ENCODE peak calls at places on chromosome 10, in nine cellular contexts. X, J, V, C, M, F, Y, D and U are unnamed samples.

GRCh38 chr10:124867304-124867703 is 65.7 kb downstream of the ABRAXAS2 start:
- DNase-seq in D (no peak), V (no peak), X (no peak), J (no peak), Y (peak), F (no peak), C (no peak), M (no peak), U (no peak)

GRCh38 chr10:10662720-10663467 is 354.8 kb upstream of the CELF2 start:
- DNase-seq in Y (no peak), M (no peak), V (no peak), C (no peak), F (no peak), X (no peak), J (no peak), D (no peak), U (no peak)

GRCh38 chr10:102752934-102753664 is 9.4 kb downstream of the WBP1L start:
- DNase-seq in D (peak), Y (peak), V (no peak), C (peak), X (no peak), J (no peak), F (no peak), M (no peak), U (peak)

GRCh38 chr10:70905071-70906021 is 17.0 kb upstream of the PCBD1 start:
- DNase-seq in C (no peak), J (no peak), D (no peak), M (no peak), X (peak), V (no peak), F (no peak), Y (peak), U (no peak)

GRCh38 chr10:13263591-13263990 is 29.4 kb upstream of the UCMA start:
- DNase-seq in D (no peak), Y (no peak), F (no peak), C (no peak), X (no peak), M (no peak), V (no peak), J (no peak), U (no peak)

GRCh38 chr10:49592726-49593563 is 17.2 kb upstream of the SLC18A3 start:
- DNase-seq in X (peak), F (peak), V (peak), J (peak), M (peak), Y (no peak), C (peak), D (peak), U (no peak)

GRCh38 chr10:44895280-44895679 is 15.9 kb upstream of the TMEM72 start:
- DNase-seq in C (no peak), D (no peak), M (no peak), F (no peak), V (no peak), Y (no peak), J (no peak), X (no peak), U (no peak)

GRCh38 chr10:69856601-69857166 is 55.0 kb downstream of the COL13A1 start:
- DNase-seq in D (no peak), X (no peak), C (no peak), Y (no peak), M (no peak), F (no peak), V (no peak), J (no peak), U (no peak)

GRCh38 chr10:110175406-110175805 is 32.0 kb upstream of the MXI1 start:
- DNase-seq in X (no peak), M (no peak), V (no peak), J (no peak), F (no peak), D (no peak), C (no peak), Y (no peak), U (no peak)

GRCh38 chr10:49600046-49600445 is 10.1 kb upstream of the SLC18A3 start:
- DNase-seq in V (no peak), D (no peak), Y (peak), X (no peak), F (no peak), J (no peak), M (no peak), C (no peak), U (no peak)

GRCh38 chr10:22086730-22087364 is 83.3 kb upstream of the DNAJC1 start:
- DNase-seq in C (no peak), Y (no peak), M (peak), V (peak), J (no peak), D (peak), F (no peak), X (peak), U (peak)

GRCh38 chr10:33179056-33179455 is 155.4 kb downstream of the NRP1 start:
- DNase-seq in Y (no peak), F (no peak), V (no peak), D (no peak), M (peak), C (no peak), X (no peak), J (no peak), U (no peak)

GRCh38 chr10:113802997-113803396 is 50.9 kb downstream of the DCLRE1A start:
- DNase-seq in X (no peak), F (no peak), C (peak), M (no peak), J (no peak), V (no peak), Y (no peak), D (no peak), U (no peak)

GRCh38 chr10:91616124-91616523 is 16.7 kb downstream of the PPP1R3C start:
- DNase-seq in C (no peak), X (no peak), V (no peak), J (no peak), D (no peak), M (no peak), Y (no peak), F (no peak), U (no peak)

GRCh38 chr10:47451998-47452494 is 31.9 kb downstream of the ANXA8 start:
- DNase-seq in V (no peak), Y (no peak), C (no peak), M (no peak), F (no peak), J (no peak), X (no peak), D (no peak), U (no peak)

GRCh38 chr10:101485681-101486554 is 102.1 kb downstream of the POLL start:
- DNase-seq in M (no peak), D (no peak), F (no peak), Y (no peak), J (no peak), V (no peak), X (no peak), C (no peak), U (no peak)

GRCh38 chr10:131211556-131211955 is 100.0 kb downstream of the TCERG1L start:
- DNase-seq in F (no peak), M (no peak), Y (no peak), D (no peak), J (no peak), C (no peak), X (peak), V (no peak), U (no peak)

GRCh38 chr10:86583983-86584382 is 62.4 kb upstream of the WAPL start:
- DNase-seq in Y (no peak), X (no peak), V (no peak), D (no peak), C (no peak), J (no peak), F (no peak), M (no peak), U (no peak)

GRCh38 chr10:120132811-120133210 is 240.3 kb downstream of the SEC23IP start:
- DNase-seq in J (no peak), C (no peak), X (no peak), F (no peak), M (no peak), V (no peak), Y (no peak), D (no peak), U (no peak)

GRCh38 chr10:14474656-14475055 is 143.9 kb upstream of the FRMD4A start:
- DNase-seq in X (no peak), M (no peak), J (no peak), F (no peak), C (no peak), V (no peak), D (no peak), Y (no peak), U (no peak)

GRCh38 chr10:77792155-77792554 is 134.4 kb downstream of the DLG5 start:
- DNase-seq in D (no peak), F (no peak), C (no peak), Y (no peak), M (no peak), V (no peak), J (no peak), X (no peak), U (no peak)

GRCh38 chr10:124562425-124563060 is 100.9 kb downstream of the LHPP start:
- DNase-seq in Y (no peak), J (no peak), D (no peak), F (no peak), X (no peak), V (no peak), C (no peak), M (no peak), U (no peak)